ENCODE peak calls at places on chromosome 17, in four cellular contexts. T is MM.1S, Z is spleen, Y is thoracic aorta. I is an unnamed sample.

GRCh38 chr17:36147601-36148000 is 28.8 kb downstream of the TBC1D3B start:
- DNase-seq in T (no peak), Y (no peak), Z (no peak), I (no peak)

GRCh38 chr17:47850692-47851573 is at the start of gene SP6:
- DNase-seq in Z (peak), Y (no peak), T (peak), I (peak)

GRCh38 chr17:37488009-37488604 is 1.6 kb upstream of the DUSP14 start:
- DNase-seq in Z (no peak), Y (no peak), T (peak), I (no peak)

GRCh38 chr17:17849147-17849820 is 12.5 kb upstream of the SREBF1 start:
- DNase-seq in Z (peak), Y (peak), T (no peak), I (peak)

GRCh38 chr17:50051082-50051576 is 4.8 kb upstream of the ITGA3 start:
- DNase-seq in Y (no peak), T (peak), Z (peak), I (no peak)

GRCh38 chr17:17041018-17041521 is 1.2 kb upstream of the MPRIP start:
- DNase-seq in T (no peak), Y (no peak), Z (peak), I (no peak)

GRCh38 chr17:3961564-3962047 is 2.6 kb downstream of the ATP2A3 start:
- DNase-seq in Y (no peak), T (peak), Z (peak), I (no peak)

GRCh38 chr17:801660-802059 is 19.5 kb downstream of the MRM3 start:
- DNase-seq in Z (no peak), T (no peak), Y (no peak), I (no peak)

GRCh38 chr17:28725660-28726395 is at the start of gene TLCD1:
- DNase-seq in T (peak), Z (peak), Y (no peak), I (peak)

GRCh38 chr17:78746263-78746948 is 35.7 kb downstream of the CYTH1 start:
- DNase-seq in Z (no peak), Y (no peak), T (peak), I (no peak)

GRCh38 chr17:38554430-38555350 is 51.1 kb downstream of the SRCIN1 start:
- DNase-seq in T (no peak), Y (no peak), Z (no peak), I (no peak)

GRCh38 chr17:57102122-57102521 is 17.1 kb downstream of the AKAP1 start:
- DNase-seq in T (no peak), Y (no peak), Z (no peak), I (no peak)

GRCh38 chr17:66799839-66800537 is 34.9 kb upstream of the CACNG5 start:
- DNase-seq in Y (no peak), T (peak), Z (no peak), I (no peak)

GRCh38 chr17:75918112-75918445 is 13.4 kb upstream of the MRPL38 start:
- DNase-seq in Y (no peak), Z (no peak), T (no peak), I (no peak)

GRCh38 chr17:60442271-60443201 is 20.2 kb downstream of the CHCT1 start:
- DNase-seq in Y (no peak), Z (no peak), T (no peak), I (no peak)

GRCh38 chr17:21286771-21287702 is 2.5 kb downstream of the MAP2K3 start:
- DNase-seq in Z (peak), Y (no peak), T (peak), I (no peak)

GRCh38 chr17:21289175-21289901 is 4.8 kb downstream of the MAP2K3 start:
- DNase-seq in T (no peak), Z (no peak), Y (no peak), I (peak)

GRCh38 chr17:21286066-21286770 is 1.7 kb downstream of the MAP2K3 start:
- DNase-seq in T (no peak), Y (peak), Z (peak), I (no peak)

GRCh38 chr17:21288581-21289017 is 4.1 kb downstream of the MAP2K3 start:
- DNase-seq in Z (no peak), T (no peak), Y (no peak), I (peak)

DNA sequence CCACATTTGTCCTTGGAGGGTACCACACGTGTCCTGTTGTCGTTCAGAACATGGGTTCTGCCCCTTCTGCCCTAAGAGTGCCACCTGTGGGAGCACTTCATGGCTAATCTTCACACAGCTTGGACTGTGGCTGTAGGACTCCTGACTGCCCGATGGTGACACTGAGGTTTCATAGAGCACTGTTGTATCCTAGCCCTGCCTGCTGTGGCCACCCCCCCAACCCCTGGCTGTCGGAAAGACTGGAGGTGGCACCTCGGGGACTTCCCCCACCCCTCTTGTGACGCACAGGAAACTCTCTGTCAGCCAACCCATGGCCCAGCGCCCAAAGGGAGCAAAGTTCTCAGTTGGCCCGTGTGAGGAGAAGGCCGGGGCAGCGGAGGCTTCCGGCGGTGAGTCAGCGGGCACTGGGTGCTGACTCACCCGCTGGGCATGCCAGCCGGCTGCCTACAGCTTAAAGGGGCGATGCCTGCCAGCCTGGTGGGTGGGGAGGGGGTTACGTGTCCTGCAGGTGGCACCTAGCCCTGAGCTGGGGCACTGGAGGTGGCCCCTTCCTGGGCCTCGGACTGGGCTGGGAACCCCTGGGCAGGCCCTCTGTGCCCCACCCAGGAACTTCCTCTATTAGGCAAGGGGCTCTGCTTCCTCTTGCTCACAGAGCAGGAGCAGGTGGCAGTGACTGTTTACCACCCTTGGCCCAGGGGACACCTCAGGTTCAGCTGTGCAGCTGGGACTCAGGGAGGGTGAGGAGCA is 3.4 kb downstream of the MAP2K3 start:
- DNase-seq in Z (peak), T (peak), Y (peak), I (peak)
- TF ChIP-seq CTCF in Z (no peak), T (peak), Y (no peak), I (no peak)

GRCh38 chr17:81523139-81524062 is 4.8 kb upstream of the FSCN2 start:
- DNase-seq in Y (no peak), Z (no peak), T (no peak), I (no peak)
- TF ChIP-seq CTCF in Y (no peak), Z (no peak), T (no peak), I (no peak)

DNA sequence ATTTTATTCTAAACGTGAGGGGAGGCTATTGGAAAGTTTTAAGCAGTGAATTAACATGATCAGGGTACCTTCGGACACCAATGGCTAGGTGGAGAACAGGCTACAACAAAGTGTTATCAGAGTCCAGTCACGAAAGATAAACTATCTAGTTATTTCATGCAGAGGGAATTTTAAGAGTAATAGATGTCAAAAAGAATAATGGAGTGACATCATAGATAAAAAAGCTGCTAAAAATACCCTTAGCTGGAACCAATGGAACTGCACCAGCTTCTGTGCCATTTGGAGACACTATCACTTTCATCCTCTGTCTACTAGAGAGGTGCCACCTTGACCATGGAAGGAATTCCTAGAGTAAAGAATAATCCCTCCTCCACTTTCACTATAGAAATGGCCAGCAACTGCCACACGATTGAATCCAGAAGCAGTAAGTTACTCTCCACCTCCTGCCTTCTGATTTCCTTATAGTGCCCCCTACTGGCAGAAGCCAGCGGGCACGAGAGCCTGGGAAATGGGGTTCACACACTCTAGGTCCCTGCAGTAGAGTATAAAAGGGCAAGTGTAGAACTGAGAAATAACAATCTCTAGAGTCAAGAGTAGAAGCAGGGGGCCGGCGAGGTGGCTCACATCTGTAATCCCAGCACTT is 2.8 kb upstream of the ALDH3A2 start:
- DNase-seq in T (peak), Z (no peak), Y (no peak), I (peak)
- TF ChIP-seq CTCF in T (peak), Z (peak), Y (peak), I (peak)

GRCh38 chr17:77728022-77728671 is 230.4 kb upstream of the TNRC6C start:
- DNase-seq in T (no peak), Y (no peak), Z (no peak), I (no peak)
- TF ChIP-seq CTCF in T (no peak), Y (no peak), Z (no peak), I (no peak)

GRCh38 chr17:64129765-64130558 is at the start of gene ERN1:
- DNase-seq in T (peak), Z (peak), Y (peak), I (peak)

GRCh38 chr17:64130559-64131001 is 636 bp upstream of the ERN1 start:
- DNase-seq in Y (peak), T (no peak), Z (no peak), I (peak)

GRCh38 chr17:64126918-64127317 is 3.0 kb downstream of the ERN1 start:
- DNase-seq in Z (no peak), Y (no peak), T (no peak), I (no peak)

GRCh38 chr17:64129515-64129764 is 504 bp downstream of the ERN1 start:
- DNase-seq in T (no peak), Z (no peak), Y (no peak), I (no peak)

DNA sequence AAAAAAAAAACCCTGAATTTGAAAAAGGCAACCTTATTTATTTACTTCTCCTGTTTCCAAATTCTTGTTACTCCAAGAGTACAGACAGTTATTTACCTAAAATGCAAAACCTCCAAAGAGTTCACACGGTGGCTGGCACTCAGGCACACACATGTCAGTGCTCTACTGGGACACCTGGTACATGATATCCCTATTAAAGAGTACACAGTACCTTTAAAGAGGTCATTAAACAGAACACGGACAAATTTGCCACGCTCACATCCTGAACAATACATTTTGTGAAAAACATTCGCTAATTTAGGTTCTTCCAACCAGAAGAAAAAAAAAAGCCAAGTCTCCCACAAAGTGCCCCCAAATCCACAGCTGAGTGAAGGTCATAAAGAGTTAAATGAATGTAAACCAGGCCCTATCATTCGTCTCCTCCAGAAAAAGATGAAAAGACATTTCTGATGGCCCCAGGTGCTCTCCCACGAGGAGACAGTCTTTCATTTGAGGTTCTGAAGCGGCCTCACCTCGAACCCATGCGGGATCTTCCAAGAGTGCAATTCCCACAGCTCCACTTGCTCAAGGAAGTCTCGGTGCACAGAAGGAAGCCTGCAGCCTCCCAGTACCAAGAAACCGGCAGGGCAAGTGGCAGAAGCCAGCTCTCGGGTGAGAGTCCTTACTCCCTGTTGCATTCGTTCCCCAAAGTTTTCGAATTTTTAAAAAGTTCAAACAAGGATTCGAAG is 993 bp downstream of the ERN1 start:
- DNase-seq in Y (no peak), T (no peak), Z (no peak), I (no peak)
- TF ChIP-seq CTCF in Y (no peak), T (no peak), Z (no peak), I (no peak)

DNA sequence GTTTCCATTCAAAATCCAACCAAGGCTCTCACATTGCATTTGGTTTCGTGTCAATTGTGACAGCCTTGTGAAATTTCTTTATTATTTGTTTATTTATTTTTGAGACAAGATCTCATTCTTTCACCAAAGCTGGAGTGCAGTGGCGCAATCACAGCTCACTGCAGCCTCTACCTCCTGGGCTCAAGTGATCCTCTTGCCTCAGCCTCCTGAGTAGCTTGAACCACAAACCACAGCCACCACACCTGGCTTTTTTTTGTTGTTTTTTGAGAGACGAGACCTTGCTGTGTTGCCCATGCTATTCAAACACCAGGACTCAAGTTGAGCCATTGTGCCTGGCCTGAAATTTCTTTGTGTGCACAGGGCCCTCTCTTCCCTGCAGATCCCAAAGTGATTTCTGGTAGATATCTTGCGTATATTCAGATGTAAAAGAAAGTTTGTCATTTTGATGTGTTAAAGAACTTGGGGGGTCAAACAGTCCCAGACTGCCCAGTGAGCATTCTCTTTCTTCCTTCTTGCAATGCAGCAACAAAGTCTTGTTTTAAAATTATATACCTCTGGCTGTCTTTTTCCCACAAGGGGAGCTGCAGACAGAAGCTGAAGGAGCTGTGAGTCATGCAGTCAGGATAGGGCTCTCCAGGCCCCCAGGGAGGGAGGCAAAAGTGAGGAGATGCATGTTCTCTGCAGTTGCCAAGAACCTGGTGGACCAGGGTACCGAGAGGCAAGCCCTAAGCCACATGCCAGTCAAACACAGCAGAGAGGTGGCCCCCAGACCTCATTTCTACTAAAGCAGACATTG is 15.5 kb upstream of the USP22 start:
- DNase-seq in T (no peak), Y (no peak), Z (no peak), I (no peak)
- TF ChIP-seq CTCF in T (no peak), Y (no peak), Z (no peak), I (no peak)

GRCh38 chr17:7307686-7308624 is 527 bp downstream of the EIF5A start:
- DNase-seq in Y (no peak), T (peak), Z (peak), I (no peak)
- TF ChIP-seq CTCF in Y (peak), T (no peak), Z (no peak), I (no peak)